ENCODE peak calls at places on chromosomes 11 and 22, in nine cellular contexts. Z, R, J, K, F, U, H, M and E are unnamed samples.

GRCh38 chr11:122394326-122394725 is 261.2 kb upstream of the UBASH3B start:
- DNase-seq in J (no peak), M (no peak), Z (no peak), U (no peak), K (no peak), F (peak), R (no peak), H (no peak), E (peak)

GRCh38 chr11:60951909-60952741 is at the start of gene SLC15A3:
- DNase-seq in M (peak), J (peak), Z (no peak), F (no peak), U (no peak), H (no peak), R (peak), K (no peak), E (no peak)

GRCh38 chr11:115191761-115192160 is 312.5 kb downstream of the CADM1 start:
- DNase-seq in Z (no peak), J (no peak), R (no peak), K (peak), M (no peak), U (no peak), F (no peak), H (no peak), E (no peak)

GRCh38 chr22:49624421-49625177 is 203.1 kb downstream of the BRD1 start:
- DNase-seq in K (no peak), J (no peak), F (no peak), H (no peak), R (no peak), U (no peak), Z (no peak), M (no peak), E (no peak)

GRCh38 chr11:100619484-100619883 is 67.6 kb upstream of the ARHGAP42 start:
- DNase-seq in K (no peak), M (no peak), U (no peak), J (no peak), H (no peak), Z (no peak), F (no peak), R (peak), E (no peak)

GRCh38 chr22:24894220-24894975 is 52.1 kb downstream of the LHFPL7 start:
- DNase-seq in F (peak), U (peak), H (peak), Z (no peak), M (peak), J (no peak), R (peak), K (peak), E (peak)

GRCh38 chr11:61122761-61123160 is 20.5 kb downstream of the CD5 start:
- DNase-seq in F (no peak), H (no peak), K (no peak), Z (no peak), U (no peak), R (peak), J (no peak), M (no peak), E (no peak)

GRCh38 chr22:44461083-44461375 is 37.0 kb downstream of the RTL6 start:
- DNase-seq in F (no peak), H (no peak), J (no peak), K (no peak), U (no peak), M (no peak), R (no peak), Z (no peak), E (no peak)

GRCh38 chr11:118065375-118065774 is 11.5 kb upstream of the TMPRSS4 start:
- DNase-seq in F (no peak), Z (no peak), J (no peak), H (no peak), U (no peak), K (no peak), R (no peak), M (no peak), E (no peak)

GRCh38 chr11:102426000-102426399 is 26.6 kb downstream of the TMEM123 start:
- DNase-seq in Z (no peak), R (no peak), K (no peak), U (peak), J (no peak), F (no peak), M (no peak), H (no peak), E (peak)

GRCh38 chr11:117876341-117877119 is at the start of gene FXYD6:
- DNase-seq in R (no peak), K (no peak), M (peak), H (peak), F (peak), Z (no peak), J (no peak), U (peak), E (peak)

GRCh38 chr22:24554316-24555159 is at the start of gene GUCD1:
- DNase-seq in K (no peak), U (no peak), H (no peak), M (no peak), F (peak), Z (no peak), J (peak), R (peak), E (no peak)

GRCh38 chr11:473975-474785 is 24.1 kb downstream of the PTDSS2 start:
- DNase-seq in U (no peak), J (no peak), F (no peak), Z (no peak), M (no peak), K (no peak), R (no peak), H (no peak), E (no peak)

GRCh38 chr11:64572143-64572542 is 18.9 kb upstream of the SLC22A12 start:
- DNase-seq in R (no peak), K (no peak), Z (no peak), U (no peak), J (no peak), F (no peak), M (no peak), H (no peak), E (no peak)

GRCh38 chr11:101446238-101446637 is 137.6 kb downstream of the TRPC6 start:
- DNase-seq in U (no peak), F (no peak), M (no peak), K (peak), Z (no peak), J (no peak), H (no peak), R (peak), E (no peak)

GRCh38 chr11:64039012-64039665 is 3.4 kb downstream of the FLRT1 start:
- DNase-seq in J (no peak), F (no peak), Z (no peak), H (no peak), U (no peak), R (no peak), M (no peak), K (no peak), E (no peak)

GRCh38 chr11:132772712-132773545 is 759.4 kb downstream of the OPCML start:
- DNase-seq in R (no peak), K (no peak), H (no peak), U (no peak), F (no peak), Z (no peak), J (no peak), M (no peak), E (no peak)